ENCODE peak calls at places on chromosomes 6 and 20, in four cellular contexts. B is Panc1, D is neural crest cell, N is GM20000. P is an unnamed sample.

GRCh38 chr20:16243470-16243869 is 329.8 kb downstream of the KIF16B start:
- DNase-seq in B (no peak), N (no peak), D (no peak), P (no peak)

GRCh38 chr20:57024849-57025248 is 241.6 kb downstream of the BMP7 start:
- DNase-seq in B (no peak), N (no peak), D (no peak), P (no peak)

GRCh38 chr6:69835414-69836179 is 30.8 kb upstream of the COL19A1 start:
- DNase-seq in N (peak), B (peak), D (no peak), P (peak)

GRCh38 chr6:142946181-142946923 is 1.4 kb upstream of the HIVEP2 start:
- DNase-seq in D (peak), N (peak), B (peak), P (peak)

GRCh38 chr6:136696238-136696637 is 96.0 kb downstream of the MAP3K5 start:
- DNase-seq in D (no peak), N (no peak), B (no peak), P (no peak)

GRCh38 chr20:53869466-53870258 is 200.7 kb downstream of the BCAS1 start:
- DNase-seq in D (peak), N (peak), B (peak), P (peak)

GRCh38 chr20:31954500-31954899 is 2.7 kb upstream of the PDRG1 start:
- DNase-seq in D (no peak), B (no peak), N (no peak), P (no peak)

GRCh38 chr6:10529231-10529801 is 8.2 kb downstream of the GCNT2 start:
- DNase-seq in D (no peak), N (no peak), B (no peak), P (no peak)

GRCh38 chr6:41655706-41656668 is 17.7 kb downstream of the MDFI start:
- DNase-seq in B (no peak), N (no peak), D (no peak), P (no peak)

GRCh38 chr6:142861711-142862110 is 83.3 kb downstream of the HIVEP2 start:
- DNase-seq in B (no peak), D (no peak), N (no peak), P (no peak)

GRCh38 chr6:119294984-119295383 is 54.6 kb downstream of the MAN1A1 start:
- DNase-seq in B (no peak), N (peak), D (no peak), P (no peak)

GRCh38 chr20:25178563-25179438 is 16.7 kb upstream of the ENTPD6 start:
- DNase-seq in D (no peak), N (peak), B (peak), P (peak)

GRCh38 chr6:105882833-105883232 is 203.3 kb upstream of the PRDM1 start:
- DNase-seq in N (no peak), D (no peak), B (no peak), P (no peak)

GRCh38 chr20:52768649-52769048 is 203.5 kb upstream of the TSHZ2 start:
- DNase-seq in D (no peak), B (no peak), N (no peak), P (no peak)

GRCh38 chr6:80203283-80203682 is 96.8 kb downstream of the BCKDHB start:
- DNase-seq in B (no peak), D (no peak), N (no peak), P (no peak)

GRCh38 chr20:60055740-60056139 is 97.5 kb downstream of the CDH26 start:
- DNase-seq in D (no peak), B (no peak), N (no peak), P (no peak)

GRCh38 chr6:82877213-82878195 is 188.1 kb downstream of the UBE3D start:
- DNase-seq in N (no peak), B (no peak), D (no peak), P (no peak)

GRCh38 chr6:144190051-144190450 is 39.7 kb downstream of the STX11 start:
- DNase-seq in N (no peak), B (no peak), D (no peak), P (no peak)

GRCh38 chr20:17835240-17835940 is 133.2 kb downstream of the SNX5 start:
- DNase-seq in B (peak), D (no peak), N (no peak), P (no peak)

GRCh38 chr6:150267686-150268561 is 100.9 kb upstream of the IYD start:
- DNase-seq in B (no peak), N (no peak), D (no peak), P (no peak)

GRCh38 chr6:41341580-41341979 is 6.2 kb downstream of the NCR2 start:
- DNase-seq in B (no peak), D (no peak), N (no peak), P (no peak)

GRCh38 chr20:57698191-57698866 is 11.5 kb downstream of the PMEPA1 start:
- DNase-seq in D (no peak), B (peak), N (no peak), P (no peak)

GRCh38 chr20:39670987-39671386 is 708.8 kb downstream of the DHX35 start:
- DNase-seq in N (no peak), D (no peak), B (no peak), P (no peak)

GRCh38 chr20:46220808-46221207 is 87.5 kb downstream of the CDH22 start:
- DNase-seq in B (no peak), N (no peak), D (peak), P (no peak)

GRCh38 chr20:37457928-37458327 is 63.1 kb upstream of the NNAT start:
- DNase-seq in D (no peak), B (no peak), N (no peak), P (no peak)

GRCh38 chr20:14664101-14664500 is 326.7 kb upstream of the FLRT3 start:
- DNase-seq in N (no peak), B (no peak), D (no peak), P (no peak)

GRCh38 chr20:438581-439469 is 23.5 kb downstream of the TBC1D20 start:
- DNase-seq in B (no peak), N (no peak), D (no peak), P (peak)

GRCh38 chr6:71349395-71349794 is 60.8 kb downstream of the OGFRL1 start:
- DNase-seq in D (no peak), B (no peak), N (peak), P (peak)

GRCh38 chr6:44276667-44277640 is 6.7 kb downstream of the TMEM151B start:
- DNase-seq in D (no peak), B (no peak), N (no peak), P (no peak)

GRCh38 chr20:49187330-49188100 is 619 bp downstream of the STAU1 start:
- DNase-seq in B (no peak), D (peak), N (peak), P (peak)

GRCh38 chr6:55729665-55730064 is 145.7 kb downstream of the BMP5 start:
- DNase-seq in D (no peak), B (no peak), N (no peak), P (no peak)

GRCh38 chr6:81465859-81466258 is 286.6 kb downstream of the TENT5A start:
- DNase-seq in N (no peak), D (no peak), B (no peak), P (no peak)

GRCh38 chr20:59015812-59016711 is 3.2 kb upstream of the TUBB1 start:
- DNase-seq in B (no peak), D (no peak), N (no peak), P (no peak)

GRCh38 chr20:23540624-23541023 is 27.7 kb downstream of the CST9L start:
- DNase-seq in B (no peak), D (no peak), N (no peak), P (no peak)

GRCh38 chr20:20331796-20332195 is 36.1 kb upstream of the INSM1 start:
- DNase-seq in B (no peak), D (no peak), N (no peak), P (no peak)

GRCh38 chr6:52664185-52664990 is 6.5 kb upstream of the TMEM14A start:
- DNase-seq in B (peak), N (peak), D (peak), P (peak)
- TF ChIP-seq CTCF in B (no peak), N (no peak), D (no peak), P (no peak)

GRCh38 chr6:31116661-31117385 is 2.2 kb downstream of the PSORS1C1 start:
- DNase-seq in N (no peak), D (no peak), B (no peak), P (no peak)

GRCh38 chr6:31115941-31116560 is 1.5 kb downstream of the PSORS1C1 start:
- DNase-seq in D (no peak), N (no peak), B (no peak), P (no peak)

GRCh38 chr6:31113861-31114539 is 600 bp upstream of the PSORS1C1 start:
- DNase-seq in B (no peak), N (no peak), D (no peak), P (no peak)

GRCh38 chr6:31114540-31114876 is at the start of gene PSORS1C1:
- DNase-seq in B (peak), D (no peak), N (no peak), P (no peak)

DNA sequence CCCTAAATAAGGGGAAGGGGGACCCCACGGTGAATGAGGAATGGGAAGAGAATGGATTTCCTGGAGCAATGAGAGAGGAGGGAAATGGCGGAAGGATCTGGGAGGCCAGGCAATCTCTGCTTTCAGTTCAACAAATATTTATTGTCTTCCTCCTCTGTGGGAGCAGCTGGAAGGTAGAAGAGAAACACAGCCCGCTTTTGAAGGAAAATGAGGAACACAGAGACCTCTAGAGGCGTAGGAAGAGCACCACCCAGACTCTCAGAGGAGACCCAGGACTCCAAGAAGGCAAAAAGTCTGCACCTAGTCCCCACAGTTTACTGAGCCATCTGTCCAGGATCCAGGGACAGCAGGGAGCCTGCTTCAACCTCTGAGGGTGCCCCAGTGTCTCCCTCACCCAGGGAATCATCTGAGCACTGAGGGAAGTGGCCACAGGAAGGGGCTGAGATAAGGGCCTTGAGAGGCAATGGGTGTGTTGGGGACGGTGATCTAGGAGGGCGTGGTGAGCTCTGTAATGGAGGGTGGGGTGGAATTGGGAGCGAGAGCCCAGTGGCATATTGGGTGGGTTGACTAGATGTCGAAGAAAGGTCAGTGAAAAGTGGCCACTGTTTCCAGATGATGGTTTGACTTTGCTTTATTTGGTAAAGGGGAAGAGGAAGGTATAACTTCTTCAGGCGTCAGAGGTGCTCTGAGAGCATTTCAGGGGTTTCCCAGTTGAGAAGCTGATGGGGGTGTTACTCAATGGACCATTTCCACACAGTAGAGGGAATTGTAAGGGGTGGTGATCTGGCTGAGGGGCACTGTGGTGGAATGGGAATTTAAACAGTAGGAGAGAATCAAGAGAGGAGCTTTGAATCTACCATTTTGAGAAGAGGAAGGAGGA is 610 bp downstream of the PSORS1C1 start:
- DNase-seq in D (no peak), B (no peak), N (no peak), P (no peak)
- TF ChIP-seq CTCF in D (no peak), B (no peak), N (no peak), P (peak)

GRCh38 chr6:1952726-1953360 is 292.6 kb downstream of the GMDS start:
- DNase-seq in B (peak), N (no peak), D (no peak), P (no peak)
- TF ChIP-seq CTCF in B (no peak), N (no peak), D (no peak), P (no peak)

GRCh38 chr20:1900321-1900791 is 5.1 kb downstream of the SIRPA start:
- DNase-seq in D (peak), N (peak), B (peak), P (peak)
- TF ChIP-seq CTCF in D (peak), N (peak), B (peak), P (peak)

GRCh38 chr6:107957165-107957908 is 671 bp downstream of the SEC63 start:
- DNase-seq in N (peak), B (no peak), D (peak), P (peak)
- TF ChIP-seq CTCF in N (no peak), B (no peak), D (no peak), P (no peak)

GRCh38 chr6:157611406-157611805 is 211.6 kb upstream of the SNX9 start:
- DNase-seq in D (no peak), N (no peak), B (no peak), P (no peak)

GRCh38 chr6:157614026-157614484 is 209.0 kb upstream of the SNX9 start:
- DNase-seq in B (no peak), N (no peak), D (no peak), P (no peak)

GRCh38 chr6:157613011-157613522 is 210.0 kb upstream of the SNX9 start:
- DNase-seq in D (no peak), B (peak), N (no peak), P (no peak)

GRCh38 chr6:157615951-157616350 is 207.1 kb upstream of the SNX9 start:
- DNase-seq in D (no peak), B (no peak), N (no peak), P (no peak)

DNA sequence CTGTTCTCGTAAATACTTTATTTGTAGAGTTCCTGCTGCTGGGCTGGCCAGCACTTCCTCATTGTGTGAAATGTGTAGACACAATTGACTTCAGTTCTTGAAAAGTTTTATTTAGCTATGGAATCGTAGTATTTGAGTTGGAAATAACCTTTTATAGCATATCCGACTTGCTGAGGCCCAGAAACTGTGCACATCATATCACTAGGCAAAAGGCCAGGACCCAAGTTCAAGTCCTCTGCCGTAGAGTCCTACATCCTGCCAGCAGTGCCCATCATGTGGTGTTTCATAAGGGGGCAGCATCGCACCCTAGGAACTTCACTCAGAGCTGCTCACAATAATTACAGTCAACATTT is 207.7 kb upstream of the SNX9 start:
- DNase-seq in N (no peak), D (no peak), B (no peak), P (no peak)
- TF ChIP-seq CTCF in N (no peak), D (no peak), B (no peak), P (peak)

GRCh38 chr20:63278661-63279060 is 6.0 kb downstream of the ARFGAP1 start:
- DNase-seq in N (no peak), B (no peak), D (no peak), P (no peak)
- TF ChIP-seq CTCF in N (no peak), B (no peak), D (no peak), P (no peak)